ENCODE peak calls at places on chromosomes 13 and 19, in five cellular contexts. V is HCT116, Y is K562, T is breast epithelium, P is sigmoid colon. R is an unnamed sample.

GRCh38 chr19:39246951-39247669 is 1.5 kb downstream of the IFNL4 start:
- DNase-seq in V (no peak), Y (no peak), T (no peak), P (no peak), R (no peak)

GRCh38 chr19:50549927-50550593 is 18.2 kb downstream of the LRRC4B start:
- DNase-seq in V (no peak), Y (no peak), T (no peak), P (no peak), R (no peak)

GRCh38 chr13:45167611-45168554 is 33.0 kb downstream of the KCTD4 start:
- DNase-seq in V (peak; percentile 85), Y (peak; percentile 7), T (peak; percentile 57), P (no peak), R (no peak)

GRCh38 chr13:33285420-33286124 is at the start of gene STARD13:
- DNase-seq in V (peak; percentile 59), Y (peak; percentile 28), T (peak; percentile 97), P (peak; percentile 98), R (peak; percentile 97)

GRCh38 chr13:51047434-51048165 is 63.5 kb downstream of the C13orf42 start:
- DNase-seq in V (no peak), Y (no peak), T (no peak), P (no peak), R (no peak)

GRCh38 chr19:6204212-6204611 is 68.7 kb downstream of the ACSBG2 start:
- DNase-seq in V (no peak), Y (no peak), T (peak; percentile 50), P (peak; percentile 35), R (no peak)

GRCh38 chr13:42364613-42365000 is 92.7 kb downstream of the AKAP11 start:
- DNase-seq in V (no peak), Y (no peak), T (no peak), P (no peak), R (no peak)

GRCh38 chr13:110341445-110342247 is 34.6 kb downstream of the COL4A2 start:
- DNase-seq in V (no peak), Y (no peak), T (no peak), P (no peak), R (no peak)

GRCh38 chr19:2167896-2168618 is 4.3 kb downstream of the DOT1L start:
- DNase-seq in V (no peak), Y (peak; percentile 56), T (no peak), P (peak; percentile 78), R (no peak)

GRCh38 chr19:52190679-52191293 is 934 bp downstream of the PPP2R1A start:
- DNase-seq in V (no peak), Y (no peak), T (no peak), P (peak; percentile 69), R (peak; percentile 68)

GRCh38 chr19:29485293-29485692 is 40.5 kb upstream of the VSTM2B start:
- DNase-seq in V (no peak), Y (no peak), T (no peak), P (peak; percentile 49), R (peak; percentile 72)

GRCh38 chr13:57644106-57644505 is 12.6 kb downstream of the PCDH17 start:
- DNase-seq in V (no peak), Y (no peak), T (no peak), P (no peak), R (no peak)

GRCh38 chr19:17347361-17347760 is 10.0 kb downstream of the GTPBP3 start:
- DNase-seq in V (no peak), Y (no peak), T (no peak), P (no peak), R (no peak)

GRCh38 chr19:49393871-49394270 is 5.8 kb downstream of the KASH5 start:
- DNase-seq in V (no peak), Y (peak; percentile 5), T (no peak), P (no peak), R (no peak)

GRCh38 chr13:63304497-63304896 is 1888.8 kb upstream of the PCDH20 start:
- DNase-seq in V (no peak), Y (no peak), T (no peak), P (no peak), R (no peak)

GRCh38 chr13:41501281-41501680 is 43.9 kb downstream of the RGCC start:
- DNase-seq in V (no peak), Y (no peak), T (no peak), P (no peak), R (no peak)

GRCh38 chr19:19491321-19492025 is 23.9 kb downstream of the TSSK6 start:
- DNase-seq in V (no peak), Y (no peak), T (no peak), P (no peak), R (no peak)

GRCh38 chr13:87777395-87777794 is 106.2 kb downstream of the SLITRK5 start:
- DNase-seq in V (no peak), Y (no peak), T (no peak), P (no peak), R (no peak)

GRCh38 chr19:9991425-9992191 is 18.7 kb downstream of the COL5A3 start:
- DNase-seq in V (no peak), Y (no peak), T (no peak), P (no peak), R (no peak)

GRCh38 chr19:42271861-42272534 is 2.9 kb downstream of the CIC start:
- DNase-seq in V (no peak), Y (no peak), T (no peak), P (peak; percentile 68), R (peak; percentile 78)

GRCh38 chr13:39353988-39354387 is 249.0 kb downstream of the LHFPL6 start:
- DNase-seq in V (no peak), Y (no peak), T (no peak), P (no peak), R (no peak)

GRCh38 chr13:77429320-77430142 is 102.6 kb upstream of the MYCBP2 start:
- DNase-seq in V (no peak), Y (no peak), T (no peak), P (no peak), R (no peak)

GRCh38 chr19:1407662-1408299 is 395 bp downstream of the DAZAP1 start:
- DNase-seq in V (no peak), Y (peak; percentile 58), T (no peak), P (peak; percentile 74), R (no peak)

GRCh38 chr19:14370169-14370998 is 10.9 kb upstream of the ADGRE5 start:
- DNase-seq in V (no peak), Y (peak; percentile 15), T (no peak), P (no peak), R (no peak)
- TF ChIP-seq POLR2AphosphoS5 in V (no peak), Y (no peak), T (no peak), P (no peak), R (no peak)

DNA sequence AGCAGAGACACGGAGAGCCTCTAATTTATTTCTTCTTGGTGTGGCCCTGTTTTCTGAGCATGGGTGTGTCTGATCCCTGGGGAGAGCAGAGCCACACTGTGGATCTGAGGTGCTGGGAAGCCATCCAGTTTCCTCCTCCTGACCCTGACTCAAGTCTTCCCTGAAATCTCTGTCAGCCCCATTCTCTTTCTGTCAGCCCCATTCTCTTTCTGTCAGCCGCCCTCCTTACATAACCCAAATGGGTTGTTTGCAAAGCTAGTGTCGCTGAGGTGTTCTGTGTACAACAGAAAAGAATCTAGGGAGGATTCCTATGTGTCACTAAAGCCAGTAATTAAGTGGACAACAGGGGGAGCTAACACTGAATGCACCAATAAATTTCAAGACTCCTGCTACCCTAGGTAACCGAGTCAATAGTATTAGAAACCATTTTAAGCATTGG is 50.2 kb downstream of the LRCH1 start:
- DNase-seq in V (no peak), Y (peak; percentile 12), T (no peak), P (no peak), R (no peak)
- TF ChIP-seq CTCF in V (peak; percentile 59), Y (peak; percentile 45), T (no peak), P (no peak), R (no peak)

GRCh38 chr19:11784356-11784755 is 14.0 kb upstream of the ZNF491 start:
- DNase-seq in V (no peak), Y (no peak), T (no peak), P (no peak), R (no peak)

GRCh38 chr19:11783767-11784166 is 14.6 kb upstream of the ZNF491 start:
- DNase-seq in V (no peak), Y (no peak), T (no peak), P (no peak), R (no peak)

GRCh38 chr19:11781295-11782057 is 14.7 kb downstream of the ZNF441 start:
- DNase-seq in V (no peak), Y (no peak), T (no peak), P (no peak), R (no peak)

GRCh38 chr19:11780431-11781020 is 13.7 kb downstream of the ZNF441 start:
- DNase-seq in V (no peak), Y (no peak), T (no peak), P (no peak), R (no peak)
- H3K9me3 ChIP-seq in V (peaks cover 33% of the 10 kb centered on the region), Y (peaks cover 40% of the 10 kb centered on the region), T (peaks cover 82% of the 10 kb centered on the region), P (peaks cover 19% of the 10 kb centered on the region), R (peaks cover 26% of the 10 kb centered on the region)

DNA sequence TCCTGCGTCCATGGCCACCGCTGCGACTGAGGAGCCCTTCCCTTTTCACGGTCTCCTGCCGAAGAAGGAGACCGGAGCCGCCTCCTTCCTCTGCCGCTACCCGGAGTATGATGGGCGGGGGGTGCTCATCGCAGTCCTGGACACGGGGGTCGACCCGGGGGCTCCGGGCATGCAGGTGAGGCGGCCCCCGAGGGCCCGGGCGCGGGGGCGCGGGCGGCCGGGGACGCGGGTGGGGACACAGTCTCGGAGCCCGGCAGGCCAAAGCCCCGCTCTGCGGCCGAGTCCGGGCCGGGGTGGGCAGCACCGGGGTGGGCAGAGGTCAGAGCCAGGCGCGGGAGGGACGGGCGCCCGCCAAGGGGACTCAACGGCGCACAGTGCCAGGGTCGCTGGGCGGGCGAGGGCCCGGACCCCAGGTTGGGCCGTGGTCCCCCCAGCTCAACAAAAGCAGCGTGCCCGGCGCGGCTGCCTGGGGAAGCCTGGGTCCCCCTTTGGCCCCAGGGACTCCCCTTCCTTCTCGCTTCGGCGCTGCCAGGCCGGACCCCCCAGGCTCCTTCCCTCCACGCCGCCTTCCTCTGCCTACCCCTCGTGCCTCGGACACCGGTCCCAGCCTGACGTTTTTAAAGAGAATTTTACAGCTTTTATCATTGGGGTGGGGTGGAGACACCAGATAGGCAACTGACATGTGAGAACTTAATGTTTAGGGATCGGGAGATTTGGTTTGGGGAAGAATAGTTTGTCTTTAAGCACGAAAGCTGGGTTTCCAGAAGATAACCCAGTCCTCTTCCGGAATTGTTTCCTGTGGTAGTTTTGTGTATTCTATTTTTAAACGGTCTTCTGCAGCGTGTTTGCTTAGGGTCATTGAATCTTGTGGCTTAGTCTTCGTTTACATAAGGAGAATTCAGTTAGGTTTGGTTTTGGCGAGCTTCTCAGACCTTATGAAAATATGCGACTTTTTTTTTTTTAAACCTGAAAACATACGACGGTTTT is 536 bp downstream of the TPP2 start:
- DNase-seq in V (no peak), Y (peak; percentile 24), T (no peak), P (peak; percentile 68), R (peak; percentile 69)
- TF ChIP-seq POLR2AphosphoS5 in V (no peak), Y (peak; percentile 35), T (no peak), P (no peak), R (no peak)

DNA sequence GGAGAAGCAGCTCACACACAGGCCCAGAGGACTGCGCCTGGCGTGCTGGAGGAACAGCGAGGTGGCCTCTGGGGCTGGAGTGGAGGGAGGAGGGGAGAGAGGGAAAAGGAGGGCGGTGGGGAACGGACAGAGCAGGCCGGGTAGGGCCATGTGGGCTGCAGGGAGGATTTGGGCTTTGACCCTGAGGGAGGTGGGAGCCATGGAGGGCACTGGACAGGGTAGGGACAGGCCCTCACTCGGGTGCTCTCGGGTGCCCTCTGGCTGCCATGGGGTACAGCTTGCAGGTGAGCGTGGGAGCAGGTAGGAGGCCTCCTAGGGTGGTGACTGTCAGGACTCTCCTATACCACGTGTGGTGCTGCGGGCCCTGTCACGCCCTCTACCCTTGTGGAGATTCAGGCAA is 22.8 kb downstream of the PLIN4 start:
- DNase-seq in V (peak; percentile 22), Y (no peak), T (no peak), P (no peak), R (no peak)
- TF ChIP-seq CTCF in V (peak; percentile 75), Y (peak; percentile 16), T (no peak), P (no peak), R (no peak)

GRCh38 chr19:20640023-20640422 is 21.3 kb downstream of the ZNF626 start:
- DNase-seq in V (no peak), Y (no peak), T (no peak), P (no peak), R (no peak)

GRCh38 chr19:20640545-20640944 is 20.8 kb downstream of the ZNF626 start:
- DNase-seq in V (no peak), Y (no peak), T (no peak), P (no peak), R (no peak)
- H3K9me3 ChIP-seq in V (no peaks in the 10 kb centered on the region), Y (peaks cover 9% of the 10 kb centered on the region), T (peaks cover 80% of the 10 kb centered on the region), P (peaks cover 16% of the 10 kb centered on the region), R (peaks cover 37% of the 10 kb centered on the region)

R was measured in suprapubic skin.